ENCODE peak calls at places on chromosomes 4 and X, in four cellular contexts. A, J, X and L are unnamed samples.

GRCh38 chr4:101972791-101973190 is 182.3 kb downstream of the BANK1 start:
- DNase-seq in A (no peak), J (no peak), X (no peak), L (no peak)

GRCh38 chr4:40395166-40395900 is 60.2 kb downstream of the CHRNA9 start:
- DNase-seq in A (no peak), J (no peak), X (no peak), L (no peak)

GRCh38 chrX:154661200-154661599 is 7.8 kb upstream of the CTAG2 start:
- DNase-seq in A (peak), J (no peak), X (no peak), L (no peak)

GRCh38 chrX:19569121-19569805 is 54.0 kb upstream of the MAP3K15 start:
- DNase-seq in A (no peak), J (no peak), X (no peak), L (no peak)

GRCh38 chr4:145804134-145804533 is 124.2 kb downstream of the C4orf51 start:
- DNase-seq in A (peak), J (no peak), X (no peak), L (no peak)

GRCh38 chr4:7725951-7726350 is 213.7 kb downstream of the AFAP1 start:
- DNase-seq in A (peak), J (no peak), X (no peak), L (no peak)

GRCh38 chr4:82578935-82579334 is 17.1 kb upstream of the TMEM150C start:
- DNase-seq in A (no peak), J (peak), X (no peak), L (no peak)

GRCh38 chr4:121758896-121759568 is 5.9 kb downstream of the SMIM43 start:
- DNase-seq in A (peak), J (no peak), X (no peak), L (no peak)

GRCh38 chrX:54452920-54453319 is 12.7 kb downstream of the TSR2 start:
- DNase-seq in A (peak), J (peak), X (no peak), L (no peak)

GRCh38 chr4:76279462-76279861 is 27.1 kb upstream of the STBD1 start:
- DNase-seq in A (no peak), J (no peak), X (no peak), L (no peak)

GRCh38 chr4:70721747-70722146 is at the start of gene RUFY3:
- DNase-seq in A (peak), J (peak), X (no peak), L (no peak)

GRCh38 chr4:70718811-70719604 is 2.8 kb upstream of the RUFY3 start:
- DNase-seq in A (no peak), J (no peak), X (no peak), L (no peak)

GRCh38 chr4:70725633-70726032 is 3.9 kb downstream of the RUFY3 start:
- DNase-seq in A (no peak), J (no peak), X (no peak), L (no peak)

GRCh38 chr4:70724463-70724862 is 2.7 kb downstream of the RUFY3 start:
- DNase-seq in A (no peak), J (no peak), X (no peak), L (no peak)

DNA sequence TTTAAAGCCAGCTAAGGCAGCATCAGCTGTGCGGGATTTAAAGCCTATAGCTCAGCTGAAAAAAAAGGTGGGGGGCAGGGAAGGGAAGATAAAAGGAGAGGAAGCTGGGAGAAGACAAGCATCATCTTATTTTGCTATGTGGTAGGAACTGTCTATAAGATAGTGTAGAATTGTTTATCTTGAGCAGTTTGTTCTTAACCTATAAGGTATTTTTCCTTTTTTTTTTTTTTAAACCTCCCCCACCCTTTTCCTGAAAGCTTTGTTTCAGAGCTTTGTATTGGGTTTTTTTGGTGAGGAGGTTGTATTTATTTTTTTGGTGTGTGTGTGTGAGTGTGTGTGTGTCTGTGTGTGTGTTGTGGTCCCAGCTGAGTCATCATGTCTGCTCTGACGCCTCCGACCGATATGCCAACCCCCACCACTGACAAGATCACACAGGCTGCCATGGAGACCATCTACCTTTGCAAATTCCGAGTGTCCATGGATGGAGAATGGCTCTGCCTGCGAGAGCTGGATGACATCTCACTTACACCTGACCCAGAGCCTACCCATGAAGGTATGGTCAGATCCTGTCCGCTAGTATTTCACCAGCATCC is 531 bp downstream of the RUFY3 start:
- DNase-seq in A (peak), J (peak), X (no peak), L (no peak)
- TF ChIP-seq CHD1 in A (peak), J (no peak), X (no peak), L (no peak)

GRCh38 chr4:10108391-10108790 is 8.2 kb downstream of the WDR1 start:
- DNase-seq in A (no peak), J (no peak), X (no peak), L (no peak)

GRCh38 chr4:10111067-10111801 is 5.4 kb downstream of the WDR1 start:
- DNase-seq in A (no peak), J (no peak), X (no peak), L (no peak)

GRCh38 chr4:10107111-10108091 is 9.2 kb downstream of the WDR1 start:
- DNase-seq in A (peak), J (no peak), X (no peak), L (peak)

GRCh38 chr4:10109995-10110670 is 6.5 kb downstream of the WDR1 start:
- DNase-seq in A (no peak), J (no peak), X (no peak), L (no peak)

GRCh38 chr4:10108818-10109783 is 7.5 kb downstream of the WDR1 start:
- DNase-seq in A (peak), J (no peak), X (no peak), L (no peak)
- TF ChIP-seq CHD1 in A (no peak), J (no peak), X (no peak), L (no peak)

DNA sequence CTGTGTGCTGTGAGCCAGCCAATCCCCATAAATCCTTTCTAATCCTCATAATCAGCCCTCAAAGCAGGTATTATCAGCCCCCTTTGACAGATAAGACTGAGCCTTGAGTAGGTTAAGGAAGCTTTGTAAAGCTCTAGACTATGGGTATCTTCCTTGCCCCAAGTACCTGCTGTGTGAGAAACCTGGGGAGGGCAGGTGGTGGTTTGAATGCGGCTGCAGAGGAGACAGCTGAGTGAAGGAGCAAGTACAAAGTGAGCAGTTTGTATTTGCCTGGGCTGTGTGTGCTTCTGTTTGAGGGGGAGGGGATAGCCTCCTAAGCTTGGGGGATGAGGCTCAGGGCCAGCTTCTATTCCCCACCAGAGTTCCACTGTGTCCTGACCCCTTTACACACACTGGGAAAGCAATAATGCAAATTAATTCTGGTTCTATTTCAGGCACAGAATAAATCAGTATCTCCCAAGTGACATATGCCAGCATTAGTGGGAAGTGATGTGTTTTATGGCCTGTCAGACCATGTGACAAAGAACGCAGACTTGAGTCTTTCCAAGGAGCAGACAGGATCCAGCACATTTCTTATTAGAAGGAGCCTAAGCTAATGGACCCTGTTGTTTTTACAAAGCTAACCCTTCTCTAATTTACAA is 63.5 kb downstream of the EVC start:
- DNase-seq in A (no peak), J (no peak), X (no peak), L (peak)
- TF ChIP-seq CHD1 in A (no peak), J (no peak), X (no peak), L (no peak)

DNA sequence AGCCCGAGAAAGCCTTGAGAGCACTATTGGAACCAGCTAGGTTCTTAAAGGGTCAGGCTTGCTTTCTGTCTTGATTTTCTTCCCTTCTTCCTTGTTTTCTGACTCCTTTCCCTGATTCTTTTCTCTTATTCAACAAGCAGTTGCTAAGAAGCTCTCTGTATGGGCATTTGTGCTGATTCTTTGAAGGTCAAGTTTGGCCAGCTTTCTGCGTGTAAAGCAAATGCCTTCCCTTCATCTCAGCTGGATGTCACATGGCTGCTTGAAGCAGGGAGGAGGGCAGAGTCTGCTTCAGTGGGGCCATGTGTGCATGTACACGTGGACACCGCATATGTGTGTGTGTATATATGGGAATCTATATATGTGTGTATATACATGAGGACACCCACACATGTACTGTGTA is 139.9 kb upstream of the ATP6AP2 start:
- DNase-seq in A (no peak), J (no peak), X (no peak), L (no peak)
- TF ChIP-seq CHD1 in A (no peak), J (no peak), X (no peak), L (no peak)